ENCODE peak calls at places on chromosomes 7 and 10, in five cellular contexts. D, J, U, M and C are unnamed samples.

GRCh38 chr10:99977916-99978315 is 31.8 kb downstream of the DNMBP start:
- DNase-seq in D (no peak), J (no peak), U (no peak), M (no peak), C (no peak)

GRCh38 chr10:130857631-130858295 is 453.8 kb downstream of the TCERG1L start:
- DNase-seq in D (no peak), J (no peak), U (no peak), M (no peak), C (no peak)

GRCh38 chr10:20418286-20418685 is 478.8 kb downstream of the NEBL start:
- DNase-seq in D (no peak), J (no peak), U (no peak), M (no peak), C (no peak)

GRCh38 chr7:105690286-105690915 is 109.1 kb upstream of the EFCAB10 start:
- DNase-seq in D (no peak), J (no peak), U (no peak), M (peak), C (no peak)

GRCh38 chr7:125695631-125696030 is 766.0 kb upstream of the POT1 start:
- DNase-seq in D (no peak), J (no peak), U (no peak), M (no peak), C (no peak)

GRCh38 chr7:112995091-112995824 is 91.4 kb downstream of the GPR85 start:
- DNase-seq in D (no peak), J (peak), U (peak), M (peak), C (peak)

GRCh38 chr10:49707585-49707984 is 28.1 kb downstream of the C10orf53 start:
- DNase-seq in D (no peak), J (no peak), U (no peak), M (no peak), C (no peak)

GRCh38 chr7:104240400-104240799 is 32.6 kb upstream of the ORC5 start:
- DNase-seq in D (no peak), J (no peak), U (no peak), M (no peak), C (no peak)

GRCh38 chr10:82680688-82681087 is 805.7 kb downstream of the NRG3 start:
- DNase-seq in D (no peak), J (no peak), U (no peak), M (peak), C (no peak)

GRCh38 chr7:56199639-56200038 is 83.4 kb upstream of the NUPR2 start:
- DNase-seq in D (no peak), J (no peak), U (no peak), M (peak), C (no peak)

GRCh38 chr7:24899905-24900304 is 80.1 kb downstream of the OSBPL3 start:
- DNase-seq in D (no peak), J (no peak), U (no peak), M (no peak), C (no peak)

GRCh38 chr7:113289140-113289740 is 170.9 kb upstream of the SMIM30 start:
- DNase-seq in D (peak), J (peak), U (peak), M (peak), C (peak)

GRCh38 chr10:92291921-92292860 is 1.2 kb downstream of the MARCHF5 start:
- DNase-seq in D (peak), J (peak), U (peak), M (peak), C (peak)

GRCh38 chr10:110498087-110498981 is 627 bp downstream of the DUSP5 start:
- DNase-seq in D (peak), J (peak), U (peak), M (peak), C (peak)

GRCh38 chr10:48461623-48462481 is 143.0 kb downstream of the ARHGAP22 start:
- DNase-seq in D (peak), J (no peak), U (no peak), M (no peak), C (no peak)

GRCh38 chr10:19999440-19999839 is 183.2 kb downstream of the PLXDC2 start:
- DNase-seq in D (no peak), J (no peak), U (no peak), M (no peak), C (no peak)

GRCh38 chr7:94330474-94331027 is 64.1 kb upstream of the COL1A2 start:
- DNase-seq in D (no peak), J (no peak), U (no peak), M (no peak), C (no peak)

GRCh38 chr10:29435809-29436501 is 147.1 kb downstream of the LYZL1 start:
- DNase-seq in D (no peak), J (peak), U (no peak), M (peak), C (peak)

GRCh38 chr10:92755725-92756124 is 66.0 kb downstream of the HHEX start:
- DNase-seq in D (no peak), J (no peak), U (no peak), M (no peak), C (no peak)

GRCh38 chr10:113126506-113127192 is 176.6 kb downstream of the TCF7L2 start:
- DNase-seq in D (peak), J (peak), U (peak), M (peak), C (peak)

GRCh38 chr10:100653957-100654834 is 91.2 kb upstream of the PAX2 start:
- DNase-seq in D (no peak), J (peak), U (no peak), M (peak), C (no peak)

GRCh38 chr7:12687213-12688171 is at the start of gene ARL4A:
- DNase-seq in D (peak), J (peak), U (peak), M (peak), C (peak)

GRCh38 chr10:92290076-92290836 is 622 bp downstream of the CPEB3 start:
- DNase-seq in D (peak), J (peak), U (peak), M (peak), C (peak)

GRCh38 chr10:56622335-56622973 is 261.4 kb upstream of the ZWINT start:
- DNase-seq in D (no peak), J (no peak), U (no peak), M (no peak), C (no peak)

GRCh38 chr10:34187201-34187600 is 627.9 kb downstream of the PARD3 start:
- DNase-seq in D (no peak), J (peak), U (no peak), M (peak), C (peak)

GRCh38 chr10:96665306-96665705 is 55.0 kb downstream of the PIK3AP1 start:
- DNase-seq in D (no peak), J (peak), U (no peak), M (peak), C (peak)

GRCh38 chr10:11553773-11554381 is 57.6 kb downstream of the USP6NL start:
- DNase-seq in D (no peak), J (no peak), U (no peak), M (no peak), C (no peak)

DNA sequence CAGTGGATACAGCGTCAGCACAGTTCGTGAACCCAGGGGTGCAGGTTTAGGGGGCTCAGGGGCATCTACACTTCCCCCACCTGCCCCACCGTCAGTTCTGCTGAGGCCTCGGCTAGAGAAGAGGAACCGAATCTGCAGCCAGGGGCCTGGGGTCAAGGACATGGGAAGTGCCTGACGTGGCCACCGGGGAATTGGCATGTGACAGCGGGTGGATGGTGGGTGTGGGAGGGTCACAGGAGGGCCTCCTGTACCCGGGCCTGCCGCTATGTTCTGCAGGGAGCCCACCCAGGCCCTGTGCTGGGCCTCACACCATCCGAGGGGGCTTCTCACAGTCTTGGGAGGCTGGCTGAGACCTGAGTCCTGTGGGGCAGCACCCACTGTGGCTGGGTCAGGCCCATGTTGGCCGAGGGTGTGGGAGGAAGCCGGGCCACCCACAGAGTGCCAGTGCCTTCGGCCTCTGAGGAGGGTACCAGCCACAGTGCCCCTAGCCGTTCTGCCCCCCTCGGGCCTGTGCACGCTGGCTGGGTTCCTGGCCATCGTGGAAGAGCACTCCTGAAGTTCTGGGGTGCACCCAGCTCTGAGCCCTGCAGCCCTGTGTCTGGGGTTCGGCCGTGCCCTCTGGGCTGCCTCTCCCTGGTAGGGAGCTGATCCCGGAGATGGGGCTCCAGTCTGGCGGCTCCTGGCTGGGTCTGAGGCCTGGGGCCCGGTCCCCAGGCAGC is 5.9 kb downstream of the TTYH3 start:
- DNase-seq in D (peak), J (no peak), U (peak), M (no peak), C (no peak)
- TF ChIP-seq CTCF in D (no peak), J (no peak), U (no peak), M (no peak), C (no peak)

GRCh38 chr7:129122086-129122750 is 22.3 kb upstream of the TSPAN33 start:
- DNase-seq in D (no peak), J (no peak), U (no peak), M (no peak), C (no peak)

GRCh38 chr7:129122751-129123516 is 21.6 kb upstream of the TSPAN33 start:
- DNase-seq in D (no peak), J (peak), U (no peak), M (no peak), C (no peak)

GRCh38 chr7:129126314-129126713 is 18.2 kb upstream of the TSPAN33 start:
- DNase-seq in D (no peak), J (no peak), U (no peak), M (no peak), C (no peak)

GRCh38 chr7:129127154-129127553 is 17.4 kb upstream of the TSPAN33 start:
- DNase-seq in D (no peak), J (no peak), U (no peak), M (no peak), C (no peak)

GRCh38 chr7:129123517-129123872 is 21.0 kb upstream of the TSPAN33 start:
- DNase-seq in D (no peak), J (no peak), U (no peak), M (no peak), C (no peak)
- H3K4me3 ChIP-seq in D (no peak), J (no peak), U (no peak), M (no peak), C (no peak)

GRCh38 chr10:72164617-72165016 is 51.2 kb upstream of the ANAPC16 start:
- DNase-seq in D (no peak), J (no peak), U (no peak), M (peak), C (no peak)
- TF ChIP-seq CTCF in D (no peak), J (no peak), U (peak), M (no peak), C (no peak)

DNA sequence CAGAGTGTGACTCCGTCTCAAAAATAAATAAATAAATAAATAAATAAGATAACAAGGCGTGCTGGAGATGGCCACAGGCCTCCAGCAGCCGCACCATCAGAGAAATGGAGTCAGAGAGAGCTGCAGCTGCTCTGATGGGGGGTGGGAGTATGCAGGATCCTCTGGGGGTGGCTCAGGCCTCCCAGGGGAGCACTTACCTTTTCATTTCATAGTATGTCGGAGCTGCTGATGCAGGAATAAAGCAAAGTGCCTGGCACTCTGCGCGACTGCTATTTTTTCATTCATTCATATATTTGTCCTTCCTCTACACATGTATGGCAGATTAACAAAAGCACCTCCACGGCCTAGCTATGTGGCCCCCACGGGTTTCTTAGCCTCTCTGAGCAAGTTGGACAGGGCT is 175.9 kb downstream of the CUX1 start:
- DNase-seq in D (no peak), J (no peak), U (no peak), M (no peak), C (no peak)
- H3K4me3 ChIP-seq in D (no peak), J (no peak), U (no peak), M (no peak), C (no peak)

DNA sequence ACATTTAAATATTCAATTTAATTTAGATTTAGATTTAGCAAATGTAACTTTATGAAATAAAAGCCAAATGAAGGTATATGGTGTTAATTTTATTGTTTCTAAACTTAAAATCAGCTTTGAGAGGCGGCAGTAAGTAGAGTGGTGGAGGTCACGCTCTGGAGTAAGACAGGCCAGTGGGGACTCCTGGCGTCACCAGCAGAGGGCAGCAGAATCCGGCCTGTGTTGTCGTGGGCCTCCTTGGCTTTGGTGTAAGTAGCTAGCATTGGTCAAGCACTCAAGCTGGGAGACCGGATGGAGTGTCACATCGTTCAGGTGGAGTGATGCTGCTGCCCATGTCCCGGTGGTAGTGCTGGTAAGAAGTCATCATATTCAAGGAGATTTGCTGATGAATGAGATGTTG is 98.7 kb upstream of the DNAJB6 start:
- DNase-seq in D (no peak), J (no peak), U (no peak), M (peak), C (no peak)
- TF ChIP-seq CTCF in D (no peak), J (peak), U (no peak), M (no peak), C (peak)

DNA sequence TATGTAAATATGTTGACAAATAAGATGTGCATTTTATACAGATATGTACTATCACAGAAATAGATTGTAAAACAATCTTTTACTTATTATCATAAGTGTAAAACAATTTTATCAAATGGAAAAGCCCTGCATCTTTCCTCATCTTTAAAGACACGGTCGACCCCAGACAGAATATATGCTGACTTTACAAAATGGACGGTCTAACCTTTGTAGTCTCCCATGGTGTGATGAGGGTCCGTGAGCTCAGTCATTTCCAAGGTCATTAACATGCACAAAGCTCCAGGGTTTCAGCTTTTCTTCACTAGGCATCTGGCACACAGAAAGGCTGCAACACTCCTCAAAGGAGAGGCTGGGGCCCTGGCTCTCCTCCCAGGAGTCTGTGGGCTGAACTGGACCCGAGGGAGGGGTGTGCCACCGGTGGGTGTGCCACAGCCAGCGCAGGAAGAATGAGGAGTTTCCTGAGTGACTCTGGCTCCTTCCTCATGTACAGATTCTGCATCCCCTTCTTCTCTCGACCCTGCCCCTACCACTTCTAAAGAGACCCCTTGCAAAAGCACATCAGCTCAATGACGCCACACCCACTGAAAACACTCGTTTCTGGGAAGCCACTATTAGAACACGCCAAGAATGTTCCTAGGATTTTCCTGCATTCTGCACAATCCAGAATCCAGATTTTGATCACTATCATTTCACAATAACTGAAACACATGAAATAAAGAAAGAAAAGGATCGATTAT is 26.2 kb upstream of the ABLIM1 start:
- DNase-seq in D (peak), J (peak), U (peak), M (peak), C (peak)
- H3K4me3 ChIP-seq in D (no peak), J (no peak), U (peak), M (peak), C (peak)

DNA sequence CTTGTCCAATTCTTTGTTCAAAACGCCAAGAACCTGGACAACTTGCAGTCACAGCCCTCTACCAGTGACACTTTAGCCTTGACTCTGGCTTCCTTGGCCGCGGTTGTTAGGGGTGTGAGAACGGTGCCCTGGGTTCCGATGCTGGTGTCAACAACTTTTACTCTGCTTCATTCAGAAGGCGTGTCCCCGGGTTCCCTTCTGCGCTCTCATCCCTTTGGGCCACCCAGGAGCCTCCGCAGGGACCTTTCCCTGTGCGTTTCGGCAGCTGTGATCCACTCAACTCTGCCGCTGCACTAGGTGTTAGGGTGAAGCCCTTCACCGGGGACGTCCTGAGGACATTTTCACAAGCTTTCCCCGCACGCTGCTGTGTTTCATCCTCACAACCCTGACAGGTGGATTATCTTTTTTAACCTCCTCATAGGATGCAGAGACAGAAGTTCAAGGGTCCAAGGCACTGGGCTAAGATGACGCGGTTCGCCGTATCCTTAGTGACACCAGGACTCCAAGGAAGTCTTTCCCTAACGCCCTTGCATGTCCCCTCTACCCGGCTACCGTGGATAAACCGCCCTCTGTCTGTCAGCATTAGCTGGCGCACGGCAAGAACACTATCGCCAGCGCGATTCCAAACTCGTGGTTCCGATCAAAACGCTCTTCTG is 133.5 kb upstream of the SHH start:
- DNase-seq in D (no peak), J (no peak), U (no peak), M (no peak), C (no peak)
- TF ChIP-seq CTCF in D (no peak), J (no peak), U (no peak), M (no peak), C (no peak)